ENCODE peak calls at places on chromosome 19, in seven cellular contexts. B, Z, M, Q, X, U and N are unnamed samples.

GRCh38 chr19:13007292-13008045 is 12.2 kb downstream of the NFIX start:
- DNase-seq in X (no peak), B (peak; percentile 65), U (no peak), M (no peak), Z (no peak), Q (no peak), N (no peak)

GRCh38 chr19:58325623-58326022 is 1.2 kb upstream of the ZSCAN22 start:
- DNase-seq in M (no peak), Z (no peak), U (no peak), B (no peak), Q (no peak), X (no peak), N (no peak)

GRCh38 chr19:29587518-29587986 is 18.5 kb upstream of the POP4 start:
- DNase-seq in B (no peak), X (no peak), Q (no peak), Z (peak; percentile 55), U (no peak), M (no peak), N (peak; percentile 14)

GRCh38 chr19:18610245-18610555 is 2.5 kb upstream of the TMEM59L start:
- DNase-seq in B (no peak), Z (no peak), Q (no peak), U (no peak), M (no peak), X (no peak), N (no peak)

GRCh38 chr19:38304866-38305429 is 897 bp downstream of the C19orf33 start:
- DNase-seq in Q (no peak), Z (no peak), B (peak; percentile 32), X (peak; percentile 59), U (peak; percentile 98), M (no peak), N (no peak)

GRCh38 chr19:676343-677105 is at the start of gene FSTL3:
- DNase-seq in Q (no peak), M (no peak), X (peak; percentile 47), U (no peak), Z (no peak), B (no peak), N (no peak)

GRCh38 chr19:1122972-1123363 is 19.2 kb downstream of the GPX4 start:
- DNase-seq in B (no peak), X (peak; percentile 90), Q (no peak), U (peak; percentile 93), M (no peak), Z (no peak), N (no peak)

GRCh38 chr19:52917531-52917930 is 5.7 kb downstream of the ZNF888 start:
- DNase-seq in U (no peak), X (no peak), Z (no peak), Q (no peak), B (no peak), M (no peak), N (no peak)

GRCh38 chr19:41218615-41219507 is at the start of gene AXL:
- DNase-seq in M (no peak), X (peak; percentile 90), U (peak; percentile 98), Z (no peak), B (peak; percentile 82), Q (no peak), N (no peak)

GRCh38 chr19:4537953-4538600 is 1.8 kb downstream of the LRG1 start:
- DNase-seq in Q (no peak), M (no peak), B (no peak), U (peak; percentile 65), Z (no peak), X (no peak), N (no peak)